ENCODE peak calls at places on chromosomes 4 and X, in six cellular contexts. One of them, this sample, is unnamed.
A peak's percentile ranks its signal among the peaks of the same experiment; 100 is the strongest.

GRCh38 chr4:69518102-69518501 is 22.4 kb upstream of the UGT2B4 start:
- DNase-seq in body of pancreas: no peak
- DNase-seq in tibial artery: no peak
- DNase-seq in right atrium auricular region: no peak
- DNase-seq in suprapubic skin: no peak
- DNase-seq in AG04450: no peak
- DNase-seq in this sample: no peak

GRCh38 chr4:6525474-6525873 is 49.5 kb upstream of the MAN2B2 start:
- DNase-seq in body of pancreas: no peak
- DNase-seq in tibial artery: no peak
- DNase-seq in right atrium auricular region: no peak
- DNase-seq in suprapubic skin: no peak
- DNase-seq in AG04450: no peak
- DNase-seq in this sample: no peak

GRCh38 chr4:163166041-163166579 is 580 bp downstream of the NAF1 start:
- DNase-seq in body of pancreas: peak; percentile 56
- DNase-seq in tibial artery: peak; percentile 78
- DNase-seq in right atrium auricular region: peak; percentile 63
- DNase-seq in suprapubic skin: peak; percentile 80
- DNase-seq in AG04450: no peak
- DNase-seq in this sample: peak; percentile 25

GRCh38 chr4:78565971-78566372 is 14.4 kb downstream of the ANXA3 start:
- DNase-seq in body of pancreas: no peak
- DNase-seq in tibial artery: no peak
- DNase-seq in right atrium auricular region: no peak
- DNase-seq in suprapubic skin: no peak
- DNase-seq in AG04450: no peak
- DNase-seq in this sample: no peak

GRCh38 chr4:113537183-113537977 is 224.2 kb downstream of the CAMK2D start:
- DNase-seq in body of pancreas: no peak
- DNase-seq in tibial artery: no peak
- DNase-seq in right atrium auricular region: no peak
- DNase-seq in suprapubic skin: no peak
- DNase-seq in AG04450: no peak
- DNase-seq in this sample: no peak

GRCh38 chr4:184784628-184785257 is 41.0 kb downstream of the ACSL1 start:
- DNase-seq in body of pancreas: no peak
- DNase-seq in tibial artery: no peak
- DNase-seq in right atrium auricular region: no peak
- DNase-seq in suprapubic skin: no peak
- DNase-seq in AG04450: no peak
- DNase-seq in this sample: no peak

GRCh38 chr4:154720123-154720522 is 23.7 kb upstream of the LRAT start:
- DNase-seq in body of pancreas: no peak
- DNase-seq in tibial artery: no peak
- DNase-seq in right atrium auricular region: no peak
- DNase-seq in suprapubic skin: no peak
- DNase-seq in AG04450: no peak
- DNase-seq in this sample: no peak

GRCh38 chr4:183600189-183600685 is 58.7 kb downstream of the RWDD4 start:
- DNase-seq in body of pancreas: no peak
- DNase-seq in tibial artery: no peak
- DNase-seq in right atrium auricular region: no peak
- DNase-seq in suprapubic skin: no peak
- DNase-seq in AG04450: no peak
- DNase-seq in this sample: no peak

GRCh38 chr4:90943311-90943710 is 816.1 kb downstream of the CCSER1 start:
- DNase-seq in body of pancreas: no peak
- DNase-seq in tibial artery: no peak
- DNase-seq in right atrium auricular region: no peak
- DNase-seq in suprapubic skin: no peak
- DNase-seq in AG04450: no peak
- DNase-seq in this sample: no peak

GRCh38 chr4:78747328-78747946 is 28.7 kb upstream of the BMP2K start:
- DNase-seq in body of pancreas: no peak
- DNase-seq in tibial artery: no peak
- DNase-seq in right atrium auricular region: no peak
- DNase-seq in suprapubic skin: no peak
- DNase-seq in AG04450: peak; percentile 64
- DNase-seq in this sample: no peak

GRCh38 chr4:29653221-29653620 is 1066.9 kb upstream of the PCDH7 start:
- DNase-seq in body of pancreas: no peak
- DNase-seq in tibial artery: no peak
- DNase-seq in right atrium auricular region: no peak
- DNase-seq in suprapubic skin: no peak
- DNase-seq in AG04450: no peak
- DNase-seq in this sample: no peak

GRCh38 chrX:63746278-63746677 is 38.7 kb downstream of the ARHGEF9 start:
- DNase-seq in body of pancreas: no peak
- DNase-seq in tibial artery: no peak
- DNase-seq in right atrium auricular region: no peak
- DNase-seq in suprapubic skin: no peak
- DNase-seq in AG04450: no peak
- DNase-seq in this sample: no peak

GRCh38 chrX:41412261-41413167 is 34.6 kb upstream of the NYX start:
- DNase-seq in body of pancreas: peak; percentile 11
- DNase-seq in tibial artery: no peak
- DNase-seq in right atrium auricular region: no peak
- DNase-seq in suprapubic skin: no peak
- DNase-seq in AG04450: no peak
- DNase-seq in this sample: no peak

GRCh38 chr4:138632856-138633255 is 382.7 kb upstream of the NOCT start:
- DNase-seq in body of pancreas: no peak
- DNase-seq in tibial artery: no peak
- DNase-seq in right atrium auricular region: no peak
- DNase-seq in suprapubic skin: no peak
- DNase-seq in AG04450: no peak
- DNase-seq in this sample: no peak

GRCh38 chrX:152904151-152905080 is 6.5 kb downstream of the ZNF185 start:
- DNase-seq in body of pancreas: peak; percentile 43
- DNase-seq in tibial artery: no peak
- DNase-seq in right atrium auricular region: no peak
- DNase-seq in suprapubic skin: no peak
- DNase-seq in AG04450: no peak
- DNase-seq in this sample: no peak

GRCh38 chr4:127782275-127783025 is at the start of gene HSPA4L:
- DNase-seq in body of pancreas: no peak
- DNase-seq in tibial artery: peak; percentile 85
- DNase-seq in right atrium auricular region: peak; percentile 67
- DNase-seq in suprapubic skin: peak; percentile 86
- DNase-seq in AG04450: no peak
- DNase-seq in this sample: no peak

GRCh38 chr4:159308571-159309340 is 205.9 kb downstream of the RAPGEF2 start:
- DNase-seq in body of pancreas: no peak
- DNase-seq in tibial artery: no peak
- DNase-seq in right atrium auricular region: no peak
- DNase-seq in suprapubic skin: no peak
- DNase-seq in AG04450: no peak
- DNase-seq in this sample: no peak

GRCh38 chr4:103032575-103032974 is 13.1 kb upstream of the SLC9B1 start:
- DNase-seq in body of pancreas: peak; percentile 30
- DNase-seq in tibial artery: no peak
- DNase-seq in right atrium auricular region: no peak
- DNase-seq in suprapubic skin: no peak
- DNase-seq in AG04450: no peak
- DNase-seq in this sample: no peak

GRCh38 chr4:25911356-25911755 is 2.7 kb upstream of the SMIM20 start:
- DNase-seq in body of pancreas: no peak
- DNase-seq in tibial artery: no peak
- DNase-seq in right atrium auricular region: no peak
- DNase-seq in suprapubic skin: no peak
- DNase-seq in AG04450: no peak
- DNase-seq in this sample: no peak

GRCh38 chr4:1768367-1769034 is 24.6 kb upstream of the FGFR3 start:
- DNase-seq in body of pancreas: peak; percentile 65
- DNase-seq in tibial artery: no peak
- DNase-seq in right atrium auricular region: no peak
- DNase-seq in suprapubic skin: no peak
- DNase-seq in AG04450: no peak
- DNase-seq in this sample: no peak

GRCh38 chrX:16946971-16947562 is 609 bp downstream of the REPS2 start:
- DNase-seq in body of pancreas: peak; percentile 35
- DNase-seq in tibial artery: no peak
- DNase-seq in right atrium auricular region: no peak
- DNase-seq in suprapubic skin: no peak
- DNase-seq in AG04450: no peak
- DNase-seq in this sample: no peak

GRCh38 chr4:180900781-180901180 is 1342.4 kb upstream of the TENM3 start:
- DNase-seq in body of pancreas: no peak
- DNase-seq in tibial artery: no peak
- DNase-seq in right atrium auricular region: no peak
- DNase-seq in suprapubic skin: no peak
- DNase-seq in AG04450: no peak
- DNase-seq in this sample: no peak

GRCh38 chrX:12921886-12922599 is 15.6 kb downstream of the TLR8 start:
- DNase-seq in body of pancreas: no peak
- DNase-seq in tibial artery: no peak
- DNase-seq in right atrium auricular region: no peak
- DNase-seq in suprapubic skin: no peak
- DNase-seq in AG04450: no peak
- DNase-seq in this sample: no peak

DNA sequence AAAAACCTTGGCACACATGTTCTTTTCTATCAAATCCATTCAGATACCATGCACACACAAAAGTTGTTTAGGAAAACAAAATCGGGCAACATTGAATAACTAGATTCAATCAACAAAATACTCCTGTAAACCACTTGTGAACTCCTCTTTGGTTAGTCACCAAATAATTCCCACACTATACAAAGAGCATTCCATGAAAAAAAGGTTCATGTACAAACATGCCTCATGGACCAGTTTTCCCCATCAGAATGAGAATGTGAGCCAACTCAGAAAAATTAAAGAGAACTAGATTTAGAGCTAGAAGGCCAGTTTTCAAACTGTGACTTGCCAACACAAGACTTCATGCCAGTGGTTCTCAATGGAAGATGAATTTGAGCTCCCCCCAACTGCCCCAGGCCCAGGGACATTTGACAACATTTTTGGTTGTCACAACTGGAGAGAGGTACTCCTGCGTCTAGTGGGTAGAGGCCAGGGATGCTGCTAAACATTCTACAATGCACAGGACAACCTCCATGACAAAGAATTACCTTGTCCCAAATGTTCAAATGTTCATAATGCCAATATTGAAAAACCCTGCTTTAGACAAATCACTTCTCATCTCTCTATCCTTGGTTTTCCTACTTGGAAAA is 55.4 kb downstream of the GPC3 start:
- DNase-seq in body of pancreas: no peak
- DNase-seq in tibial artery: no peak
- DNase-seq in right atrium auricular region: no peak
- DNase-seq in suprapubic skin: no peak
- DNase-seq in AG04450: no peak
- DNase-seq in this sample: no peak
- H3K9me3 ChIP-seq in body of pancreas: no peaks in the 10 kb centered on the region
- H3K9me3 ChIP-seq in tibial artery: no peaks in the 10 kb centered on the region
- H3K9me3 ChIP-seq in right atrium auricular region: no peaks in the 10 kb centered on the region
- H3K9me3 ChIP-seq in suprapubic skin: no peaks in the 10 kb centered on the region
- H3K9me3 ChIP-seq in AG04450: no peaks in the 10 kb centered on the region
- H3K9me3 ChIP-seq in this sample: no peaks in the 10 kb centered on the region

DNA sequence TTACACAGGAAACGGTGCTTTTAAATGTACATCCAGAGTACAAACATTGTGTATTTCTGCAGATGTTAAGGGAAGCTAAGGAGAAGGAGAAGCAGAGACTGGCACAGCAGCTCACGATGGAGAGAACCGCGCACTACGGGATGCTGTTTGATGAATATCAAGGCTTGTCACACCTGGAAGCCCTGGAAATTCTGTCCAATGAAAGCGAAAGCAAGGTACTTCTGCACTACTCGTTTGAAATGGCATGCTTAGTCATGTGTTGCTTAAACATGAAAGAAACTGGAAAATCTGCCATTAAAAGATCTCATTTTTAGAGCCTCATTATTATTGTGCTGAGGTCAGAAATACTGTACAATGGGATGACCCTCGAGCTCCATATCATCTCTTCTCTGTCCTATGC is 47.3 kb downstream of the FAM114A1 start:
- DNase-seq in body of pancreas: no peak
- DNase-seq in tibial artery: no peak
- DNase-seq in right atrium auricular region: no peak
- DNase-seq in suprapubic skin: no peak
- DNase-seq in AG04450: no peak
- DNase-seq in this sample: no peak
- H3K4me3 ChIP-seq in body of pancreas: no peak overlapping the region
- H3K4me3 ChIP-seq in tibial artery: no peak overlapping the region
- H3K4me3 ChIP-seq in right atrium auricular region: no peak overlapping the region
- H3K4me3 ChIP-seq in suprapubic skin: no peak overlapping the region
- H3K4me3 ChIP-seq in AG04450: no peak overlapping the region
- H3K4me3 ChIP-seq in this sample: no peak overlapping the region

GRCh38 chrX:155225774-155226173 is 9.5 kb downstream of the VBP1 start:
- DNase-seq in body of pancreas: no peak
- DNase-seq in tibial artery: no peak
- DNase-seq in right atrium auricular region: no peak
- DNase-seq in suprapubic skin: no peak
- DNase-seq in AG04450: no peak
- DNase-seq in this sample: no peak

GRCh38 chrX:155235891-155236290 is 19.6 kb downstream of the VBP1 start:
- DNase-seq in body of pancreas: no peak
- DNase-seq in tibial artery: no peak
- DNase-seq in right atrium auricular region: no peak
- DNase-seq in suprapubic skin: no peak
- DNase-seq in AG04450: no peak
- DNase-seq in this sample: no peak

DNA sequence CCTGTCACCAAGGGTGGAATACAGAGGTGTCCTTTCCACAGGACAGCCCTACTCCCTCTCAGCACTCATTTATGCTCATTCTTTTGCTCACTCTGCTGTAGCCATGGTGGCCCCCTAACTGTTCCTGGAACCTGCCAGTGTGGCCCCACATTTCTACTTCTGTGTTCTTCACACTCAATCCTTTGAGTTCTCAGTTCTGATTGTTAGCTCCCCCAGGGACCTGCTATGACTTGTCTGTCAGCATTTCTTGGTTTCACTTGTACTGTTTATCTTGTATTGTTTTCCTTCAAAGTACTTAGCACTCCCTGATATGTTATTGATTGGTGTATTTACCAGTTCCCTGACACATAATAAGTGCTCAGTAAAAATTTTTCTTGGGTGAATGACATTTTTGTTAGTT is 14.9 kb downstream of the VBP1 start:
- DNase-seq in body of pancreas: no peak
- DNase-seq in tibial artery: no peak
- DNase-seq in right atrium auricular region: no peak
- DNase-seq in suprapubic skin: no peak
- DNase-seq in AG04450: no peak
- DNase-seq in this sample: no peak
- H3K9me3 ChIP-seq in body of pancreas: no peaks in the 10 kb centered on the region
- H3K9me3 ChIP-seq in tibial artery: no peaks in the 10 kb centered on the region
- H3K9me3 ChIP-seq in right atrium auricular region: no peaks in the 10 kb centered on the region
- H3K9me3 ChIP-seq in suprapubic skin: no peaks in the 10 kb centered on the region
- H3K9me3 ChIP-seq in AG04450: no peaks in the 10 kb centered on the region
- H3K9me3 ChIP-seq in this sample: no peaks in the 10 kb centered on the region

GRCh38 chr4:153432971-153433752 is 33.0 kb upstream of the TMEM131L start:
- DNase-seq in body of pancreas: peak; percentile 87
- DNase-seq in tibial artery: peak; percentile 76
- DNase-seq in right atrium auricular region: peak; percentile 70
- DNase-seq in suprapubic skin: no peak
- DNase-seq in AG04450: no peak
- DNase-seq in this sample: peak; percentile 19
- H3K4me3 ChIP-seq in body of pancreas: no peak overlapping the region
- H3K4me3 ChIP-seq in tibial artery: no peak overlapping the region
- H3K4me3 ChIP-seq in right atrium auricular region: no peak overlapping the region
- H3K4me3 ChIP-seq in suprapubic skin: peak overlapping the region; percentile 28
- H3K4me3 ChIP-seq in AG04450: no peak overlapping the region
- H3K4me3 ChIP-seq in this sample: peak overlapping the region; percentile 63

GRCh38 chrX:39144965-39145364 is 343.7 kb downstream of the MID1IP1 start:
- DNase-seq in body of pancreas: no peak
- DNase-seq in tibial artery: no peak
- DNase-seq in right atrium auricular region: no peak
- DNase-seq in suprapubic skin: no peak
- DNase-seq in AG04450: no peak
- DNase-seq in this sample: no peak
- H3K9me3 ChIP-seq in body of pancreas: no peaks in the 10 kb centered on the region
- H3K9me3 ChIP-seq in tibial artery: no peaks in the 10 kb centered on the region
- H3K9me3 ChIP-seq in right atrium auricular region: no peaks in the 10 kb centered on the region
- H3K9me3 ChIP-seq in suprapubic skin: no peaks in the 10 kb centered on the region
- H3K9me3 ChIP-seq in AG04450: no peaks in the 10 kb centered on the region
- H3K9me3 ChIP-seq in this sample: no peaks in the 10 kb centered on the region

This sample was measured in thoracic aorta.